ENCODE peak calls at places on chromosomes 3 and 15, in five cellular contexts. Q, D, F, Y and E are unnamed samples.

GRCh38 chr3:175911937-175912336 is 1052.8 kb downstream of the NAALADL2 start:
- DNase-seq in Q (no peak), D (no peak), F (no peak), Y (no peak), E (no peak)

GRCh38 chr15:89812847-89813320 is 1.8 kb downstream of the ANPEP start:
- DNase-seq in Q (no peak), D (no peak), F (no peak), Y (no peak), E (no peak)

GRCh38 chr3:95511915-95512314 is 1302.5 kb upstream of the EPHA6 start:
- DNase-seq in Q (no peak), D (no peak), F (no peak), Y (no peak), E (no peak)

GRCh38 chr3:33716227-33716626 is 1.8 kb downstream of the CLASP2 start:
- DNase-seq in Q (no peak), D (no peak), F (no peak), Y (no peak), E (no peak)

GRCh38 chr15:70853270-70853854 is 595 bp downstream of the LARP6 start:
- DNase-seq in Q (no peak), D (peak), F (no peak), Y (no peak), E (no peak)

GRCh38 chr15:40322531-40323238 is 807 bp upstream of the INAFM2 start:
- DNase-seq in Q (no peak), D (no peak), F (no peak), Y (no peak), E (no peak)

GRCh38 chr15:78859971-78860733 is 12.5 kb upstream of the MORF4L1 start:
- DNase-seq in Q (peak), D (peak), F (peak), Y (peak), E (peak)

GRCh38 chr15:70453238-70453637 is 310.1 kb downstream of the UACA start:
- DNase-seq in Q (no peak), D (no peak), F (no peak), Y (no peak), E (no peak)

GRCh38 chr15:89654847-89655805 is at the start of gene KIF7:
- DNase-seq in Q (no peak), D (peak), F (no peak), Y (no peak), E (no peak)

GRCh38 chr3:124845406-124845805 is 41.8 kb downstream of the ITGB5 start:
- DNase-seq in Q (no peak), D (no peak), F (peak), Y (no peak), E (peak)

GRCh38 chr15:66707310-66708160 is 5.5 kb downstream of the SMAD6 start:
- DNase-seq in Q (no peak), D (peak), F (no peak), Y (peak), E (no peak)

GRCh38 chr3:114213669-114214541 is 23.5 kb downstream of the ZNF80 start:
- DNase-seq in Q (peak), D (no peak), F (peak), Y (no peak), E (peak)

GRCh38 chr15:45179221-45179985 is 8.4 kb downstream of the SHF start:
- DNase-seq in Q (no peak), D (peak), F (no peak), Y (no peak), E (no peak)

GRCh38 chr3:187763850-187764648 is 18.8 kb upstream of the BCL6 start:
- DNase-seq in Q (no peak), D (no peak), F (no peak), Y (no peak), E (no peak)

GRCh38 chr15:99143655-99144610 is 39.1 kb downstream of the SYNM start:
- DNase-seq in Q (no peak), D (no peak), F (peak), Y (no peak), E (no peak)

GRCh38 chr3:41508063-41508696 is 308.9 kb downstream of the CTNNB1 start:
- DNase-seq in Q (no peak), D (no peak), F (no peak), Y (no peak), E (peak)

GRCh38 chr3:151379083-151379734 is 5.3 kb downstream of the P2RY12 start:
- DNase-seq in Q (no peak), D (peak), F (no peak), Y (no peak), E (no peak)

GRCh38 chr3:12759097-12759679 is at the start of gene TMEM40:
- DNase-seq in Q (no peak), D (no peak), F (no peak), Y (no peak), E (no peak)

GRCh38 chr15:98146031-98146430 is 185.5 kb downstream of the ARRDC4 start:
- DNase-seq in Q (no peak), D (no peak), F (no peak), Y (no peak), E (no peak)

GRCh38 chr3:169044341-169045113 is 619.0 kb downstream of the MECOM start:
- DNase-seq in Q (no peak), D (no peak), F (peak), Y (no peak), E (peak)